ENCODE peak calls at places on chromosomes 12 and 14, in five cellular contexts. One of them, this sample, is unnamed.

GRCh38 chr12:115541891-115542361 is 735.6 kb downstream of the MED13L start:
- DNase-seq in PC-3: peak; percentile 48
- DNase-seq in mesenchymal stem cell: no peak
- DNase-seq in IMR-90: no peak
- DNase-seq in MM.1S: no peak
- DNase-seq in this sample: no peak

GRCh38 chr12:53938276-53939140 is at the start of gene HOXC13:
- DNase-seq in PC-3: peak; percentile 99
- DNase-seq in IMR-90: no peak
- DNase-seq in mesenchymal stem cell: peak; percentile 25
- DNase-seq in MM.1S: peak; percentile 38
- DNase-seq in this sample: peak; percentile 84

GRCh38 chr12:93634416-93634815 is 42.8 kb upstream of the CRADD start:
- DNase-seq in MM.1S: no peak
- DNase-seq in IMR-90: peak; percentile 64
- DNase-seq in PC-3: peak; percentile 46
- DNase-seq in mesenchymal stem cell: no peak
- DNase-seq in this sample: peak; percentile 95

GRCh38 chr12:95173392-95174251 is 43.6 kb downstream of the FGD6 start:
- DNase-seq in IMR-90: peak; percentile 91
- DNase-seq in PC-3: no peak
- DNase-seq in MM.1S: no peak
- DNase-seq in mesenchymal stem cell: peak; percentile 86
- DNase-seq in this sample: no peak

GRCh38 chr12:64826234-64826633 is 1.8 kb downstream of the TBC1D30 start:
- DNase-seq in mesenchymal stem cell: peak; percentile 43
- DNase-seq in IMR-90: peak; percentile 45
- DNase-seq in MM.1S: no peak
- DNase-seq in PC-3: no peak
- DNase-seq in this sample: peak; percentile 78

GRCh38 chr12:68647507-68647906 is 36.8 kb downstream of the RAP1B start:
- DNase-seq in MM.1S: no peak
- DNase-seq in mesenchymal stem cell: no peak
- DNase-seq in PC-3: no peak
- DNase-seq in IMR-90: no peak
- DNase-seq in this sample: no peak

GRCh38 chr12:25107920-25108319 is 87.0 kb downstream of the DNAI7 start:
- DNase-seq in mesenchymal stem cell: no peak
- DNase-seq in PC-3: no peak
- DNase-seq in IMR-90: no peak
- DNase-seq in MM.1S: no peak
- DNase-seq in this sample: no peak

GRCh38 chr14:102209224-102209966 is 69.7 kb downstream of the WDR20 start:
- DNase-seq in PC-3: peak; percentile 21
- DNase-seq in IMR-90: peak; percentile 28
- DNase-seq in MM.1S: no peak
- DNase-seq in mesenchymal stem cell: peak; percentile 38
- DNase-seq in this sample: no peak

GRCh38 chr12:29921307-29921706 is 137.6 kb upstream of the TMTC1 start:
- DNase-seq in MM.1S: no peak
- DNase-seq in PC-3: peak; percentile 69
- DNase-seq in IMR-90: peak; percentile 26
- DNase-seq in mesenchymal stem cell: peak; percentile 65
- DNase-seq in this sample: no peak

GRCh38 chr14:64758025-64758521 is 53.8 kb downstream of the PLEKHG3 start:
- DNase-seq in IMR-90: peak; percentile 66
- DNase-seq in MM.1S: no peak
- DNase-seq in PC-3: peak; percentile 73
- DNase-seq in mesenchymal stem cell: peak; percentile 36
- DNase-seq in this sample: no peak

GRCh38 chr12:58803893-58804292 is 116.4 kb downstream of the LRIG3 start:
- DNase-seq in PC-3: peak; percentile 66
- DNase-seq in IMR-90: peak; percentile 94
- DNase-seq in MM.1S: no peak
- DNase-seq in mesenchymal stem cell: peak; percentile 87
- DNase-seq in this sample: no peak

GRCh38 chr14:63770187-63770807 is 42.4 kb upstream of the SGPP1 start:
- DNase-seq in mesenchymal stem cell: peak; percentile 61
- DNase-seq in MM.1S: peak; percentile 34
- DNase-seq in IMR-90: peak; percentile 62
- DNase-seq in PC-3: peak; percentile 79
- DNase-seq in this sample: peak; percentile 81

GRCh38 chr12:80187660-80188090 is 88.3 kb downstream of the OTOGL start:
- DNase-seq in MM.1S: peak; percentile 83
- DNase-seq in PC-3: peak; percentile 67
- DNase-seq in mesenchymal stem cell: peak; percentile 74
- DNase-seq in IMR-90: peak; percentile 41
- DNase-seq in this sample: peak; percentile 25

GRCh38 chr14:94638330-94638729 is 26.1 kb downstream of the SERPINA3 start:
- DNase-seq in PC-3: no peak
- DNase-seq in mesenchymal stem cell: no peak
- DNase-seq in IMR-90: peak; percentile 11
- DNase-seq in MM.1S: no peak
- DNase-seq in this sample: no peak

GRCh38 chr12:30847259-30847658 is 79.3 kb upstream of the TSPAN11 start:
- DNase-seq in mesenchymal stem cell: peak; percentile 78
- DNase-seq in IMR-90: peak; percentile 70
- DNase-seq in PC-3: peak; percentile 76
- DNase-seq in MM.1S: peak; percentile 88
- DNase-seq in this sample: no peak

GRCh38 chr12:123843912-123844748 is 82.0 kb downstream of the DNAH10 start:
- DNase-seq in MM.1S: no peak
- DNase-seq in mesenchymal stem cell: no peak
- DNase-seq in PC-3: no peak
- DNase-seq in IMR-90: no peak
- DNase-seq in this sample: no peak
- H3K4me3 ChIP-seq in MM.1S: no peak overlapping the region
- H3K4me3 ChIP-seq in mesenchymal stem cell: no peak overlapping the region
- H3K4me3 ChIP-seq in PC-3: no peak overlapping the region
- H3K4me3 ChIP-seq in IMR-90: no peak overlapping the region
- H3K4me3 ChIP-seq in this sample: no peak overlapping the region

GRCh38 chr12:96636895-96637294 is 147.5 kb downstream of the CFAP54 start:
- DNase-seq in MM.1S: no peak
- DNase-seq in PC-3: no peak
- DNase-seq in IMR-90: no peak
- DNase-seq in mesenchymal stem cell: no peak
- DNase-seq in this sample: no peak
- H2AFZ ChIP-seq in MM.1S: no peak overlapping the region
- H2AFZ ChIP-seq in PC-3: no peak overlapping the region
- H2AFZ ChIP-seq in IMR-90: no peak overlapping the region
- H2AFZ ChIP-seq in mesenchymal stem cell: no peak overlapping the region
- H2AFZ ChIP-seq in this sample: no peak overlapping the region

DNA sequence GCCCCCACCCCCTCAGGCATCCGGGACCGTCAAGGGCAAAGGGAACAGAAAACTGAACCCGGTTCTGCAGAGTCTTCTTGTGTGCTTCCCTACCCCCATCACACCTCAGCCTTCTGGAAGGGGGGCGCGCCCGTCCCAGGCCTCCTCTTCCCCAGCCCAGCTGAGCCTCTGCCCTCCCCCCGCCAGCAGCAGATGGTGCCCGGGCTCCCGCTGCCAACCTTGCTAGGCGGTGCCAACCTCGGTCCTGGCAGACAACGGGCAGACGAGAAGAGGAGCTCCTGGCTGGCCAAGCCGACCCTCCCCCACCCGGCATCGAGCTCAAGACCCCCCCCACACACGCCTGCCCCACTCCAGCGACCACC is 8.7 kb downstream of the STAC3 start:
- DNase-seq in mesenchymal stem cell: no peak
- DNase-seq in PC-3: no peak
- DNase-seq in IMR-90: no peak
- DNase-seq in MM.1S: no peak
- DNase-seq in this sample: peak; percentile 71
- H3K4me3 ChIP-seq in mesenchymal stem cell: no peak overlapping the region
- H3K4me3 ChIP-seq in PC-3: peak overlapping the region; percentile 68
- H3K4me3 ChIP-seq in IMR-90: no peak overlapping the region
- H3K4me3 ChIP-seq in MM.1S: peak overlapping the region; percentile 68
- H3K4me3 ChIP-seq in this sample: no peak overlapping the region

DNA sequence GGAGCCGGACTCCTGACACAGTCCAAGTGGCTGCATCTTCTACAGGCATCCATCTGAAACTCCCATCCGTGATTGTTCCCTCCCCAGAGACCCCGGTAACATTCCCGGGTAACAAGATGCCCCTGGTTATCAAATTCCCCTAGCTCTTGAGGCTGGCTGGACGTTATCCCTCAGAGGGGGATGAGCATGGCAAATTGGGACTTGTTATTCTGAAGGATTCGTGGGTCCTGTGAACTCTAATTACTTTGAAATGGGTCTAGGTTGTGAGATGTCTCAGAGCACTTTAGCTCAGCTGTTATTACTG is 642 bp upstream of the PAN2 start:
- DNase-seq in MM.1S: no peak
- DNase-seq in mesenchymal stem cell: no peak
- DNase-seq in PC-3: no peak
- DNase-seq in IMR-90: no peak
- DNase-seq in this sample: no peak
- H2AFZ ChIP-seq in MM.1S: peak overlapping the region; percentile 92
- H2AFZ ChIP-seq in mesenchymal stem cell: no peak overlapping the region
- H2AFZ ChIP-seq in PC-3: peak overlapping the region; percentile 99
- H2AFZ ChIP-seq in IMR-90: peak overlapping the region; percentile 85
- H2AFZ ChIP-seq in this sample: peak overlapping the region; percentile 95

GRCh38 chr12:133107121-133107520 is 23.0 kb downstream of the ZNF891 start:
- DNase-seq in PC-3: no peak
- DNase-seq in mesenchymal stem cell: no peak
- DNase-seq in MM.1S: no peak
- DNase-seq in IMR-90: no peak
- DNase-seq in this sample: no peak

GRCh38 chr12:133105620-133106019 is 24.5 kb downstream of the ZNF891 start:
- DNase-seq in PC-3: no peak
- DNase-seq in mesenchymal stem cell: peak; percentile 17
- DNase-seq in MM.1S: no peak
- DNase-seq in IMR-90: no peak
- DNase-seq in this sample: no peak

GRCh38 chr12:133108150-133108549 is 21.9 kb downstream of the ZNF891 start:
- DNase-seq in mesenchymal stem cell: no peak
- DNase-seq in PC-3: no peak
- DNase-seq in MM.1S: no peak
- DNase-seq in IMR-90: no peak
- DNase-seq in this sample: no peak

GRCh38 chr12:133106253-133106652 is 23.8 kb downstream of the ZNF891 start:
- DNase-seq in mesenchymal stem cell: peak; percentile 7
- DNase-seq in PC-3: no peak
- DNase-seq in IMR-90: no peak
- DNase-seq in MM.1S: no peak
- DNase-seq in this sample: no peak
- H3K4me3 ChIP-seq in mesenchymal stem cell: no peak overlapping the region
- H3K4me3 ChIP-seq in PC-3: peak overlapping the region; percentile 30
- H3K4me3 ChIP-seq in IMR-90: no peak overlapping the region
- H3K4me3 ChIP-seq in MM.1S: no peak overlapping the region
- H3K4me3 ChIP-seq in this sample: no peak overlapping the region

DNA sequence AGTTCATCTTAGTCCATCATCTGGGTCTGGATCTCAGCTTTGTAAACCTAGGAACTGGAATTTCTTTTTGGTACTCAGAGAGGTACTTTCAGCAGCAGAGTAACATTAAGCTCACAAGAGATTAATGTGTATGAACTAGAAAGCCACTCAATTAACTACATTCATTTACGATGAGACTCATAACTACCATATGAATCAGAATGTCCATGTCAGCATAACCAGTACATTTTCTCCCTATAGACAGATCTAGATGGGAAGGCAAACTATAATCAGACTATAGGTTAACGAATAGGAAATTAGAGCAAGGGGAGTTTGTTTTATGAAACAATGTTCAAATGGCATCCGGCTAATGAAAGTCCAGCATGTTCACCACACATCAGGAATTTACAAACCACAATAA is 178.7 kb downstream of the CEP128 start:
- DNase-seq in mesenchymal stem cell: no peak
- DNase-seq in MM.1S: no peak
- DNase-seq in PC-3: no peak
- DNase-seq in IMR-90: peak; percentile 24
- DNase-seq in this sample: no peak
- H2AFZ ChIP-seq in mesenchymal stem cell: no peak overlapping the region
- H2AFZ ChIP-seq in MM.1S: no peak overlapping the region
- H2AFZ ChIP-seq in PC-3: no peak overlapping the region
- H2AFZ ChIP-seq in IMR-90: no peak overlapping the region
- H2AFZ ChIP-seq in this sample: no peak overlapping the region

DNA sequence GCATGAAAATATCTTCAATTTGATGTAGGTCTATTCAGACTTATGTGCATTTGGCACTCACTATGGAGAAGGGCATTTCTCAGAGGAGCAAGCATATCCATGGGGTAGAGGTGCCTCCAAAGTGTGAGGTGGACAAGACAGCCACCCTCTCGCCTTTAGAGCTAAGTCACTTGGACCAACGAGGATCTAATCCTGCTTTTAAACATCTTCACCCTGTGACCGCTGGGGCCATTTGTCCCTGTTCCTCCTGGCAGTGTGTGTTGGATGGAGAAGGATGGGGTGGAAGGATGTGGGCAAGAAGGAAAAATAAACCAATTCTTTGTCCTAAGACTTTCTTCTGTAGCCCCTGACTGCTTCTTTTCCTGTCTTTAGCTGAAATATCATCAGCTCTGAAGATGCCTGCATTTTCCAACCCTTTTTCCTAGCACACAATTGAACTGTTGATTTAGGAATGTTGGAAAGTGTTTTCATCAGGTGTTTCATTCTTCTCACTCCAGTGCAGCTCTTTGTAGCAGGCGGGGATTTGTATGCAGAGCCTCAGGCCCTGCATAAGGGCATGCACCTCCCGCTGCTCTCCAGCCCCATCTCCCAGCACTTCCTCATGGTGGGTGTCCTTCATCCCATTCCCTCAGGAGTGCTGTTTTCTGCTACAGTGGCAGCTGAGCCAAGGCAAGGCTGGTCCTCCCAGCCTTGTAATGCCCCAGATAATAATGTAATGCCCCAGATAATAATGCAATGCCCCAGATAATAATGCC is 5.3 kb downstream of the FGF6 start:
- DNase-seq in IMR-90: no peak
- DNase-seq in PC-3: no peak
- DNase-seq in MM.1S: no peak
- DNase-seq in mesenchymal stem cell: no peak
- DNase-seq in this sample: no peak
- H3K4me3 ChIP-seq in IMR-90: no peak overlapping the region
- H3K4me3 ChIP-seq in PC-3: no peak overlapping the region
- H3K4me3 ChIP-seq in MM.1S: no peak overlapping the region
- H3K4me3 ChIP-seq in mesenchymal stem cell: no peak overlapping the region
- H3K4me3 ChIP-seq in this sample: no peak overlapping the region

This sample was measured in osteoblast.